ENCODE peak calls at places on chromosomes 5 and 9, in ten cellular contexts. One of them, this sample, is unnamed.

GRCh38 chr5:180717989-180718388 is 21.9 kb downstream of the OR2Y1 start:
- DNase-seq in CD4-positive, CD25-positive, alpha-beta regulatory T cell: no peak
- DNase-seq in naive thymus-derived CD8-positive, alpha-beta T cell: no peak
- DNase-seq in activated B cell treated with CpG ODN at 0.5 μM for 24 hours: no peak
- DNase-seq in NCI-H1048: no peak
- DNase-seq in skeletal muscle cell: no peak
- DNase-seq in stomach: no peak
- DNase-seq in iris pigment epithelial cell: no peak
- DNase-seq in activated CD4-positive, alpha-beta T cell treated with anti-CD3 and anti-CD28 coated beads for 24 hours: no peak
- DNase-seq in DMS79 treated with DMSO at 0.1 percent for 48 hours: no peak
- DNase-seq in this sample: no peak

GRCh38 chr5:84406111-84406510 is 21.4 kb upstream of the EDIL3 start:
- DNase-seq in CD4-positive, CD25-positive, alpha-beta regulatory T cell: no peak
- DNase-seq in naive thymus-derived CD8-positive, alpha-beta T cell: no peak
- DNase-seq in activated B cell treated with CpG ODN at 0.5 μM for 24 hours: no peak
- DNase-seq in NCI-H1048: no peak
- DNase-seq in skeletal muscle cell: no peak
- DNase-seq in stomach: no peak
- DNase-seq in iris pigment epithelial cell: no peak
- DNase-seq in activated CD4-positive, alpha-beta T cell treated with anti-CD3 and anti-CD28 coated beads for 24 hours: no peak
- DNase-seq in DMS79 treated with DMSO at 0.1 percent for 48 hours: no peak
- DNase-seq in this sample: no peak

GRCh38 chr5:139733698-139734491 is 61.7 kb upstream of the PSD2 start:
- DNase-seq in CD4-positive, CD25-positive, alpha-beta regulatory T cell: no peak
- DNase-seq in naive thymus-derived CD8-positive, alpha-beta T cell: no peak
- DNase-seq in activated B cell treated with CpG ODN at 0.5 μM for 24 hours: no peak
- DNase-seq in NCI-H1048: no peak
- DNase-seq in skeletal muscle cell: no peak
- DNase-seq in stomach: peak; percentile 68
- DNase-seq in iris pigment epithelial cell: no peak
- DNase-seq in activated CD4-positive, alpha-beta T cell treated with anti-CD3 and anti-CD28 coated beads for 24 hours: no peak
- DNase-seq in DMS79 treated with DMSO at 0.1 percent for 48 hours: no peak
- DNase-seq in this sample: no peak

GRCh38 chr9:76944011-76944410 is 38.1 kb upstream of the PRUNE2 start:
- DNase-seq in CD4-positive, CD25-positive, alpha-beta regulatory T cell: no peak
- DNase-seq in naive thymus-derived CD8-positive, alpha-beta T cell: no peak
- DNase-seq in activated B cell treated with CpG ODN at 0.5 μM for 24 hours: no peak
- DNase-seq in NCI-H1048: no peak
- DNase-seq in skeletal muscle cell: no peak
- DNase-seq in stomach: no peak
- DNase-seq in iris pigment epithelial cell: no peak
- DNase-seq in activated CD4-positive, alpha-beta T cell treated with anti-CD3 and anti-CD28 coated beads for 24 hours: no peak
- DNase-seq in DMS79 treated with DMSO at 0.1 percent for 48 hours: no peak
- DNase-seq in this sample: no peak

GRCh38 chr9:133352635-133353340 is 3.5 kb downstream of the SURF1 start:
- DNase-seq in CD4-positive, CD25-positive, alpha-beta regulatory T cell: no peak
- DNase-seq in naive thymus-derived CD8-positive, alpha-beta T cell: no peak
- DNase-seq in activated B cell treated with CpG ODN at 0.5 μM for 24 hours: no peak
- DNase-seq in NCI-H1048: no peak
- DNase-seq in skeletal muscle cell: no peak
- DNase-seq in stomach: no peak
- DNase-seq in iris pigment epithelial cell: no peak
- DNase-seq in activated CD4-positive, alpha-beta T cell treated with anti-CD3 and anti-CD28 coated beads for 24 hours: no peak
- DNase-seq in DMS79 treated with DMSO at 0.1 percent for 48 hours: no peak
- DNase-seq in this sample: no peak

GRCh38 chr5:53481887-53482716 is 1.7 kb downstream of the FST start:
- DNase-seq in CD4-positive, CD25-positive, alpha-beta regulatory T cell: peak; percentile 48
- DNase-seq in naive thymus-derived CD8-positive, alpha-beta T cell: peak; percentile 49
- DNase-seq in activated B cell treated with CpG ODN at 0.5 μM for 24 hours: peak; percentile 40
- DNase-seq in NCI-H1048: no peak
- DNase-seq in skeletal muscle cell: peak; percentile 56
- DNase-seq in stomach: peak; percentile 78
- DNase-seq in iris pigment epithelial cell: peak; percentile 87
- DNase-seq in activated CD4-positive, alpha-beta T cell treated with anti-CD3 and anti-CD28 coated beads for 24 hours: peak; percentile 49
- DNase-seq in DMS79 treated with DMSO at 0.1 percent for 48 hours: peak; percentile 4
- DNase-seq in this sample: no peak

GRCh38 chr5:169557838-169558237 is 25.7 kb upstream of the SPDL1 start:
- DNase-seq in CD4-positive, CD25-positive, alpha-beta regulatory T cell: no peak
- DNase-seq in naive thymus-derived CD8-positive, alpha-beta T cell: no peak
- DNase-seq in activated B cell treated with CpG ODN at 0.5 μM for 24 hours: no peak
- DNase-seq in NCI-H1048: no peak
- DNase-seq in skeletal muscle cell: no peak
- DNase-seq in stomach: no peak
- DNase-seq in iris pigment epithelial cell: no peak
- DNase-seq in activated CD4-positive, alpha-beta T cell treated with anti-CD3 and anti-CD28 coated beads for 24 hours: no peak
- DNase-seq in DMS79 treated with DMSO at 0.1 percent for 48 hours: no peak
- DNase-seq in this sample: no peak

GRCh38 chr5:15500326-15500958 is 462 bp downstream of the FBXL7 start:
- DNase-seq in CD4-positive, CD25-positive, alpha-beta regulatory T cell: no peak
- DNase-seq in naive thymus-derived CD8-positive, alpha-beta T cell: no peak
- DNase-seq in activated B cell treated with CpG ODN at 0.5 μM for 24 hours: no peak
- DNase-seq in NCI-H1048: no peak
- DNase-seq in skeletal muscle cell: no peak
- DNase-seq in stomach: peak; percentile 26
- DNase-seq in iris pigment epithelial cell: peak; percentile 43
- DNase-seq in activated CD4-positive, alpha-beta T cell treated with anti-CD3 and anti-CD28 coated beads for 24 hours: no peak
- DNase-seq in DMS79 treated with DMSO at 0.1 percent for 48 hours: no peak
- DNase-seq in this sample: no peak

GRCh38 chr9:74858753-74859414 is 28.8 kb downstream of the TRPM6 start:
- DNase-seq in CD4-positive, CD25-positive, alpha-beta regulatory T cell: no peak
- DNase-seq in naive thymus-derived CD8-positive, alpha-beta T cell: no peak
- DNase-seq in activated B cell treated with CpG ODN at 0.5 μM for 24 hours: no peak
- DNase-seq in NCI-H1048: no peak
- DNase-seq in skeletal muscle cell: no peak
- DNase-seq in stomach: no peak
- DNase-seq in iris pigment epithelial cell: peak; percentile 12
- DNase-seq in activated CD4-positive, alpha-beta T cell treated with anti-CD3 and anti-CD28 coated beads for 24 hours: no peak
- DNase-seq in DMS79 treated with DMSO at 0.1 percent for 48 hours: no peak
- DNase-seq in this sample: no peak

GRCh38 chr5:174327317-174327864 is 281.9 kb downstream of the NSG2 start:
- DNase-seq in CD4-positive, CD25-positive, alpha-beta regulatory T cell: no peak
- DNase-seq in naive thymus-derived CD8-positive, alpha-beta T cell: no peak
- DNase-seq in activated B cell treated with CpG ODN at 0.5 μM for 24 hours: no peak
- DNase-seq in NCI-H1048: peak; percentile 80
- DNase-seq in skeletal muscle cell: no peak
- DNase-seq in stomach: peak; percentile 70
- DNase-seq in iris pigment epithelial cell: peak; percentile 61
- DNase-seq in activated CD4-positive, alpha-beta T cell treated with anti-CD3 and anti-CD28 coated beads for 24 hours: peak; percentile 49
- DNase-seq in DMS79 treated with DMSO at 0.1 percent for 48 hours: peak; percentile 38
- DNase-seq in this sample: peak; percentile 37

GRCh38 chr5:59759600-59760357 is 133.7 kb downstream of the PDE4D start:
- DNase-seq in CD4-positive, CD25-positive, alpha-beta regulatory T cell: no peak
- DNase-seq in naive thymus-derived CD8-positive, alpha-beta T cell: no peak
- DNase-seq in activated B cell treated with CpG ODN at 0.5 μM for 24 hours: no peak
- DNase-seq in NCI-H1048: no peak
- DNase-seq in skeletal muscle cell: no peak
- DNase-seq in stomach: no peak
- DNase-seq in iris pigment epithelial cell: peak; percentile 59
- DNase-seq in activated CD4-positive, alpha-beta T cell treated with anti-CD3 and anti-CD28 coated beads for 24 hours: no peak
- DNase-seq in DMS79 treated with DMSO at 0.1 percent for 48 hours: no peak
- DNase-seq in this sample: no peak

GRCh38 chr9:86703346-86703745 is 244.0 kb downstream of the GAS1 start:
- DNase-seq in CD4-positive, CD25-positive, alpha-beta regulatory T cell: no peak
- DNase-seq in naive thymus-derived CD8-positive, alpha-beta T cell: no peak
- DNase-seq in activated B cell treated with CpG ODN at 0.5 μM for 24 hours: no peak
- DNase-seq in NCI-H1048: no peak
- DNase-seq in skeletal muscle cell: no peak
- DNase-seq in stomach: no peak
- DNase-seq in iris pigment epithelial cell: peak; percentile 29
- DNase-seq in activated CD4-positive, alpha-beta T cell treated with anti-CD3 and anti-CD28 coated beads for 24 hours: no peak
- DNase-seq in DMS79 treated with DMSO at 0.1 percent for 48 hours: no peak
- DNase-seq in this sample: no peak

GRCh38 chr5:7872517-7873149 is 3.7 kb downstream of the MTRR start:
- DNase-seq in CD4-positive, CD25-positive, alpha-beta regulatory T cell: no peak
- DNase-seq in naive thymus-derived CD8-positive, alpha-beta T cell: no peak
- DNase-seq in activated B cell treated with CpG ODN at 0.5 μM for 24 hours: no peak
- DNase-seq in NCI-H1048: no peak
- DNase-seq in skeletal muscle cell: no peak
- DNase-seq in stomach: no peak
- DNase-seq in iris pigment epithelial cell: no peak
- DNase-seq in activated CD4-positive, alpha-beta T cell treated with anti-CD3 and anti-CD28 coated beads for 24 hours: no peak
- DNase-seq in DMS79 treated with DMSO at 0.1 percent for 48 hours: no peak
- DNase-seq in this sample: no peak

GRCh38 chr9:136052433-136052880 is 42.6 kb downstream of the NACC2 start:
- DNase-seq in CD4-positive, CD25-positive, alpha-beta regulatory T cell: no peak
- DNase-seq in naive thymus-derived CD8-positive, alpha-beta T cell: no peak
- DNase-seq in activated B cell treated with CpG ODN at 0.5 μM for 24 hours: no peak
- DNase-seq in NCI-H1048: no peak
- DNase-seq in skeletal muscle cell: no peak
- DNase-seq in stomach: peak; percentile 61
- DNase-seq in iris pigment epithelial cell: no peak
- DNase-seq in activated CD4-positive, alpha-beta T cell treated with anti-CD3 and anti-CD28 coated beads for 24 hours: no peak
- DNase-seq in DMS79 treated with DMSO at 0.1 percent for 48 hours: peak; percentile 7
- DNase-seq in this sample: no peak

GRCh38 chr9:37531699-37532098 is 44.5 kb downstream of the FBXO10 start:
- DNase-seq in CD4-positive, CD25-positive, alpha-beta regulatory T cell: peak; percentile 51
- DNase-seq in naive thymus-derived CD8-positive, alpha-beta T cell: no peak
- DNase-seq in activated B cell treated with CpG ODN at 0.5 μM for 24 hours: no peak
- DNase-seq in NCI-H1048: no peak
- DNase-seq in skeletal muscle cell: no peak
- DNase-seq in stomach: no peak
- DNase-seq in iris pigment epithelial cell: no peak
- DNase-seq in activated CD4-positive, alpha-beta T cell treated with anti-CD3 and anti-CD28 coated beads for 24 hours: no peak
- DNase-seq in DMS79 treated with DMSO at 0.1 percent for 48 hours: no peak
- DNase-seq in this sample: no peak

GRCh38 chr5:158234323-158235158 is 375.6 kb upstream of the CLINT1 start:
- DNase-seq in CD4-positive, CD25-positive, alpha-beta regulatory T cell: no peak
- DNase-seq in naive thymus-derived CD8-positive, alpha-beta T cell: no peak
- DNase-seq in activated B cell treated with CpG ODN at 0.5 μM for 24 hours: no peak
- DNase-seq in NCI-H1048: no peak
- DNase-seq in skeletal muscle cell: peak; percentile 60
- DNase-seq in stomach: no peak
- DNase-seq in iris pigment epithelial cell: peak; percentile 21
- DNase-seq in activated CD4-positive, alpha-beta T cell treated with anti-CD3 and anti-CD28 coated beads for 24 hours: no peak
- DNase-seq in DMS79 treated with DMSO at 0.1 percent for 48 hours: peak; percentile 26
- DNase-seq in this sample: no peak

GRCh38 chr5:150017606-150018005 is 17.1 kb downstream of the HMGXB3 start:
- DNase-seq in CD4-positive, CD25-positive, alpha-beta regulatory T cell: no peak
- DNase-seq in naive thymus-derived CD8-positive, alpha-beta T cell: no peak
- DNase-seq in activated B cell treated with CpG ODN at 0.5 μM for 24 hours: no peak
- DNase-seq in NCI-H1048: no peak
- DNase-seq in skeletal muscle cell: no peak
- DNase-seq in stomach: no peak
- DNase-seq in iris pigment epithelial cell: peak; percentile 75
- DNase-seq in activated CD4-positive, alpha-beta T cell treated with anti-CD3 and anti-CD28 coated beads for 24 hours: no peak
- DNase-seq in DMS79 treated with DMSO at 0.1 percent for 48 hours: no peak
- DNase-seq in this sample: no peak

GRCh38 chr5:42719034-42719433 is 37.6 kb upstream of the CCDC152 start:
- DNase-seq in CD4-positive, CD25-positive, alpha-beta regulatory T cell: no peak
- DNase-seq in naive thymus-derived CD8-positive, alpha-beta T cell: no peak
- DNase-seq in activated B cell treated with CpG ODN at 0.5 μM for 24 hours: no peak
- DNase-seq in NCI-H1048: no peak
- DNase-seq in skeletal muscle cell: no peak
- DNase-seq in stomach: no peak
- DNase-seq in iris pigment epithelial cell: peak; percentile 1
- DNase-seq in activated CD4-positive, alpha-beta T cell treated with anti-CD3 and anti-CD28 coated beads for 24 hours: no peak
- DNase-seq in DMS79 treated with DMSO at 0.1 percent for 48 hours: no peak
- DNase-seq in this sample: no peak

GRCh38 chr9:131432597-131433301 is 38.9 kb downstream of the PRRC2B start:
- DNase-seq in CD4-positive, CD25-positive, alpha-beta regulatory T cell: no peak
- DNase-seq in naive thymus-derived CD8-positive, alpha-beta T cell: no peak
- DNase-seq in activated B cell treated with CpG ODN at 0.5 μM for 24 hours: no peak
- DNase-seq in NCI-H1048: no peak
- DNase-seq in skeletal muscle cell: peak; percentile 82
- DNase-seq in stomach: no peak
- DNase-seq in iris pigment epithelial cell: peak; percentile 78
- DNase-seq in activated CD4-positive, alpha-beta T cell treated with anti-CD3 and anti-CD28 coated beads for 24 hours: no peak
- DNase-seq in DMS79 treated with DMSO at 0.1 percent for 48 hours: no peak
- DNase-seq in this sample: peak; percentile 67

GRCh38 chr9:75964431-75964830 is 74.0 kb downstream of the PCSK5 start:
- DNase-seq in CD4-positive, CD25-positive, alpha-beta regulatory T cell: no peak
- DNase-seq in naive thymus-derived CD8-positive, alpha-beta T cell: no peak
- DNase-seq in activated B cell treated with CpG ODN at 0.5 μM for 24 hours: no peak
- DNase-seq in NCI-H1048: no peak
- DNase-seq in skeletal muscle cell: no peak
- DNase-seq in stomach: no peak
- DNase-seq in iris pigment epithelial cell: peak; percentile 9
- DNase-seq in activated CD4-positive, alpha-beta T cell treated with anti-CD3 and anti-CD28 coated beads for 24 hours: no peak
- DNase-seq in DMS79 treated with DMSO at 0.1 percent for 48 hours: no peak
- DNase-seq in this sample: no peak

GRCh38 chr5:160665460-160665859 is 186.6 kb downstream of the ATP10B start:
- DNase-seq in CD4-positive, CD25-positive, alpha-beta regulatory T cell: no peak
- DNase-seq in naive thymus-derived CD8-positive, alpha-beta T cell: no peak
- DNase-seq in activated B cell treated with CpG ODN at 0.5 μM for 24 hours: no peak
- DNase-seq in NCI-H1048: no peak
- DNase-seq in skeletal muscle cell: no peak
- DNase-seq in stomach: no peak
- DNase-seq in iris pigment epithelial cell: no peak
- DNase-seq in activated CD4-positive, alpha-beta T cell treated with anti-CD3 and anti-CD28 coated beads for 24 hours: no peak
- DNase-seq in DMS79 treated with DMSO at 0.1 percent for 48 hours: no peak
- DNase-seq in this sample: no peak

This sample was measured in AG09309.